ENCODE peak calls at places on chromosome 6, in nine cellular contexts. H, O, Q, M, R, L, P, I and G are unnamed samples.

GRCh38 chr6:21987501-21987957 is 309.3 kb downstream of the PRL start:
- DNase-seq in P (peak; percentile 22), H (peak; percentile 87), L (peak; percentile 48), O (peak; percentile 83), R (peak; percentile 28), I (peak; percentile 82), M (peak; percentile 84), Q (peak; percentile 96), G (peak; percentile 57)

GRCh38 chr6:130167655-130168054 is 55.1 kb downstream of the SAMD3 start:
- DNase-seq in P (no peak), R (no peak), H (no peak), L (no peak), M (peak; percentile 58), O (peak; percentile 97), I (peak; percentile 13), Q (peak; percentile 61), G (no peak)

GRCh38 chr6:44918893-44919292 is 409.2 kb upstream of the RUNX2 start:
- DNase-seq in O (no peak), M (no peak), I (no peak), H (no peak), L (no peak), Q (no peak), R (no peak), P (no peak), G (no peak)

GRCh38 chr6:44540881-44541280 is 153.4 kb downstream of the CDC5L start:
- DNase-seq in L (no peak), R (no peak), M (no peak), P (no peak), H (no peak), I (no peak), Q (no peak), O (no peak), G (no peak)

GRCh38 chr6:37205997-37206340 is 36.0 kb downstream of the PIM1 start:
- DNase-seq in M (no peak), P (no peak), L (no peak), R (no peak), H (no peak), Q (no peak), O (no peak), I (no peak), G (no peak)

GRCh38 chr6:52929321-52930164 is 20.0 kb upstream of the GSTA3 start:
- DNase-seq in R (no peak), L (no peak), Q (peak; percentile 79), I (no peak), P (no peak), H (peak; percentile 21), M (peak; percentile 85), O (peak; percentile 95), G (no peak)

GRCh38 chr6:45896783-45897441 is 118.7 kb downstream of the CLIC5 start:
- DNase-seq in O (no peak), M (peak; percentile 91), I (peak; percentile 74), L (peak; percentile 47), P (no peak), H (no peak), R (no peak), Q (peak; percentile 48), G (no peak)

GRCh38 chr6:4567141-4567540 is 209.1 kb upstream of the CDYL start:
- DNase-seq in Q (peak; percentile 16), R (no peak), L (no peak), H (no peak), M (peak; percentile 57), O (peak; percentile 93), I (no peak), P (no peak), G (no peak)

GRCh38 chr6:10510592-10511367 is 10.4 kb upstream of the GCNT2 start:
- DNase-seq in R (no peak), L (peak; percentile 80), H (peak; percentile 62), O (peak; percentile 53), P (no peak), I (peak; percentile 83), Q (peak; percentile 24), M (peak; percentile 11), G (peak; percentile 70)

GRCh38 chr6:100479180-100480035 is 14.7 kb upstream of the SIM1 start:
- DNase-seq in M (peak; percentile 59), Q (peak; percentile 72), P (no peak), H (peak; percentile 30), O (peak; percentile 50), L (no peak), I (peak; percentile 67), R (no peak), G (no peak)

GRCh38 chr6:87697581-87698552 is 4.2 kb downstream of the AKIRIN2 start:
- DNase-seq in Q (peak; percentile 90), I (no peak), R (no peak), L (no peak), M (peak; percentile 97), O (no peak), H (no peak), P (no peak), G (no peak)

GRCh38 chr6:44254201-44254956 is 2.9 kb downstream of the SLC35B2 start:
- DNase-seq in R (no peak), I (peak; percentile 45), P (no peak), M (no peak), H (no peak), Q (no peak), L (no peak), O (no peak), G (no peak)

GRCh38 chr6:156781882-156782631 is 4.9 kb downstream of the ARID1B start:
- DNase-seq in Q (peak; percentile 15), H (no peak), L (no peak), P (no peak), R (no peak), M (no peak), O (peak; percentile 29), I (no peak), G (no peak)

GRCh38 chr6:138310294-138310693 is 67.4 kb upstream of the SMIM28 start:
- DNase-seq in M (no peak), H (no peak), Q (peak; percentile 14), R (no peak), P (no peak), L (no peak), I (no peak), O (peak; percentile 43), G (no peak)

GRCh38 chr6:37155394-37156312 is 14.3 kb upstream of the PIM1 start:
- DNase-seq in L (no peak), P (peak; percentile 86), M (no peak), I (no peak), Q (no peak), H (no peak), O (no peak), R (no peak), G (no peak)

GRCh38 chr6:28117386-28118050 is 6.9 kb upstream of the ZSCAN16 start:
- DNase-seq in I (no peak), L (no peak), O (no peak), M (peak; percentile 22), R (no peak), Q (no peak), H (no peak), P (no peak), G (no peak)
- TF ChIP-seq CTCF in I (no peak), L (no peak), O (no peak), M (no peak), R (no peak), Q (no peak), H (no peak), P (no peak), G (no peak)

GRCh38 chr6:30720738-30721197 is 616 bp downstream of the TUBB start:
- DNase-seq in L (peak; percentile 86), Q (peak; percentile 53), H (peak; percentile 75), M (peak; percentile 44), O (no peak), R (peak; percentile 52), I (peak; percentile 90), P (peak; percentile 82), G (peak; percentile 56)

GRCh38 chr6:30722280-30723112 is 2.3 kb downstream of the TUBB start:
- DNase-seq in H (peak; percentile 90), Q (peak; percentile 82), I (peak; percentile 84), R (peak; percentile 72), M (peak; percentile 77), O (peak; percentile 66), P (peak; percentile 70), L (peak; percentile 86), G (peak; percentile 80)

GRCh38 chr6:30719791-30720737 is at the start of gene TUBB:
- DNase-seq in P (peak; percentile 98), L (peak; percentile 98), R (peak; percentile 92), M (peak; percentile 97), H (peak; percentile 98), Q (peak; percentile 98), O (peak; percentile 94), I (peak; percentile 99), G (peak; percentile 96)

GRCh38 chr6:30719356-30719755 is 796 bp upstream of the TUBB start:
- DNase-seq in I (no peak), Q (no peak), M (no peak), R (no peak), L (no peak), H (no peak), P (no peak), O (no peak), G (no peak)

GRCh38 chr6:30721198-30722024 is 1.3 kb downstream of the TUBB start:
- DNase-seq in P (peak; percentile 95), O (peak; percentile 61), L (peak; percentile 94), I (peak; percentile 91), M (peak; percentile 89), H (peak; percentile 97), R (peak; percentile 83), Q (peak; percentile 96), G (peak; percentile 95)
- TF ChIP-seq CTCF in P (no peak), O (peak; percentile 32), L (peak; percentile 60), I (peak; percentile 15), M (no peak), H (peak; percentile 51), R (peak; percentile 78), Q (no peak), G (peak; percentile 34)

GRCh38 chr6:161837449-161837735 is 563.5 kb upstream of the AGPAT4 start:
- DNase-seq in I (no peak), Q (no peak), L (no peak), M (no peak), O (no peak), H (no peak), R (no peak), P (no peak), G (no peak)

GRCh38 chr6:161837854-161838253 is 564.0 kb upstream of the AGPAT4 start:
- DNase-seq in M (no peak), I (no peak), O (peak; percentile 13), R (no peak), H (no peak), L (no peak), P (no peak), Q (no peak), G (no peak)

GRCh38 chr6:161838306-161839035 is 564.6 kb upstream of the AGPAT4 start:
- DNase-seq in R (no peak), I (no peak), H (no peak), O (no peak), L (no peak), M (no peak), Q (no peak), P (no peak), G (no peak)

GRCh38 chr6:161835426-161836029 is 561.7 kb upstream of the AGPAT4 start:
- DNase-seq in L (no peak), I (no peak), O (no peak), Q (no peak), P (no peak), M (no peak), H (no peak), R (no peak), G (no peak)

GRCh38 chr6:161836643-161837448 is 563.0 kb upstream of the AGPAT4 start:
- DNase-seq in Q (peak; percentile 10), L (no peak), R (no peak), H (peak; percentile 8), O (no peak), I (no peak), M (no peak), P (no peak), G (no peak)
- TF ChIP-seq CTCF in Q (peak; percentile 10), L (no peak), R (no peak), H (no peak), O (no peak), I (no peak), M (peak; percentile 53), P (no peak), G (no peak)

GRCh38 chr6:151661928-151662327 is 145.6 kb upstream of the ESR1 start:
- DNase-seq in I (no peak), H (no peak), Q (no peak), R (no peak), M (no peak), L (no peak), O (no peak), P (no peak), G (peak; percentile 18)
- TF ChIP-seq CTCF in I (peak; percentile 38), H (no peak), Q (peak; percentile 16), R (no peak), M (peak; percentile 18), L (no peak), O (peak; percentile 35), P (peak; percentile 50), G (no peak)